ENCODE peak calls at places on chromosomes 7 and 10, in six cellular contexts. I, W, D, T, M and S are unnamed samples.
A peak's percentile ranks its signal among the peaks of the same experiment; 100 is the strongest.

GRCh38 chr7:132125872-132126595 is 450.2 kb downstream of the PLXNA4 start:
- DNase-seq in I (no peak), W (no peak), D (no peak), T (no peak), M (no peak), S (no peak)

GRCh38 chr7:134452419-134452827 is 6.5 kb downstream of the AKR1B1 start:
- DNase-seq in M (no peak), T (no peak), D (no peak), W (no peak), I (no peak), S (no peak)

GRCh38 chr10:110360857-110361474 is 56.2 kb upstream of the SMNDC1 start:
- DNase-seq in W (peak; percentile 20), T (no peak), I (no peak), M (no peak), D (no peak), S (no peak)

GRCh38 chr10:69065406-69066361 is 22.2 kb upstream of the SRGN start:
- DNase-seq in D (no peak), W (no peak), M (no peak), T (no peak), I (no peak), S (no peak)

GRCh38 chr7:50666124-50666496 is 100.9 kb upstream of the DDC start:
- DNase-seq in T (no peak), D (no peak), M (no peak), I (no peak), W (no peak), S (no peak)

GRCh38 chr10:131777921-131778320 is 122.9 kb upstream of the PPP2R2D start:
- DNase-seq in W (no peak), D (no peak), I (no peak), T (no peak), M (no peak), S (no peak)

GRCh38 chr10:110723224-110723891 is 79.2 kb downstream of the RBM20 start:
- DNase-seq in W (no peak), I (no peak), T (no peak), D (no peak), M (no peak), S (no peak)

GRCh38 chr7:54985405-54986360 is 33.1 kb upstream of the EGFR start:
- DNase-seq in I (no peak), D (no peak), M (no peak), T (peak; percentile 42), W (no peak), S (no peak)

GRCh38 chr7:142459557-142459963 is 201.7 kb upstream of the PRSS58 start:
- DNase-seq in D (peak; percentile 77), M (no peak), W (peak; percentile 71), T (peak; percentile 25), I (no peak), S (no peak)

DNA sequence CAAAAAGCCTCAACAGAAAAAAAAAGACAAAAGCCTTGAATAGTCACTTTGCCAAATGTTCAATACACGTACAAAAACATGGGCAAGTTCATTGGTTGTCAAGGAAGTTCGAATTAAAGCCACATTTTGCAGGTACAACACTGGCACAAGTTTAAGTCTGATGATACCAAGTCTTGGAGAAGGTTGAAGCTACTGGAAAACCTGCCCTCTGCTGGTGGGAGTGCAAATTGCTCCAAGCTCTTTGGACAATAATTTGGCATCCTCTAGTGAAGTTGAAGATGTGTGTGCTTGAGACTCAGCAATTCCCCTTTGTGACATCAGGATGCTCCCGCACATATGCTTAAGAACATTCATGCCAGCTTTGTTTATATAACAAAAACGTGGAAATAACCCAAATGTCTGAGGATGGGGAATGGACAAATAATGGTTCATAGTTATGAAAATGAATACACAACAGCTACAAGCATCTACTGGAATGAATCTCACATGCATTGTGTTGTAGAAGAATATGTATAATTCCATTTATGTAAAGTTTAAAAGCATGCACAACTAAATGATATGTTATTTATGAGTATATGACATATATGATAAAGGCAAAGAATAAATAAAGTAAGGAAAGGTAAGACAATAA is 120.0 kb upstream of the PLPP4 start:
- DNase-seq in W (peak; percentile 78), T (peak; percentile 33), M (no peak), D (peak; percentile 32), I (peak; percentile 25), S (peak; percentile 78)
- TF ChIP-seq CREB1 in W (no peak), T (no peak), M (no peak), D (no peak), I (no peak), S (no peak)

GRCh38 chr10:6024334-6024682 is 37.9 kb downstream of the IL2RA start:
- DNase-seq in I (no peak), T (no peak), D (no peak), W (no peak), M (no peak), S (no peak)
- TF ChIP-seq CREB1 in I (no peak), T (no peak), D (no peak), W (no peak), M (no peak), S (no peak)

DNA sequence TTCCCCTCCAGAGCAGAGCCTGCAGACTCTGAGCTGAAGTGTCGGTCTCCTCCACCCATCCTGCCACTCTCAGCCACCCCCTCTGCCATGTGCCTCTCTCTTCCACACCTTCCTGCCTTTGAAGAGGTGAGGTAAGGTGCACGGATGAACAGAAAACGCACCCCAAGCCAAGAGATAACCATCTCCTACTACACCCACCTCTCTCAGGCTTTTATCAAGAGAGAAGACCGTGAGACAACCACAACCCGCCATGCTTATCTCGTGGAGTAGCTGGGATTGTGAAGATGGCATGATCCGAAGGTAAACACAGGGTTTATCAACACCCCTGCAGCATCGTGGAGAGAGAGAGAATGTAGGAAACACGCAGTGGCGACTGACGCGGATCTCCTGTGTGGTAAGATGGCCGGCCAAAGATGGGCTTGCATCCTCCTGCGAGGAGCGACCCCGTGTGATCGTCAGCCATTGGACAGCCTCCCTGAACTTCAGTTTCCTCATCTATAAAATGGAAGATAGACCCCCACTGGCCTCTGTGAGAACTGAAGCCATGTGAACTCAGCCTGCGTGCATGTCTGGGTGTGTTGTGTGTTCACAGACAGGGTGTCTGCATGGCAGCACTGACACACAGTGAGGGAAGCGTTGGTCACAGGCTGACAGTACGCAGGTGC is 219.0 kb downstream of the DIP2C start:
- DNase-seq in I (no peak), M (no peak), D (no peak), T (no peak), W (no peak), S (no peak)
- TF ChIP-seq CREB1 in I (no peak), M (no peak), D (no peak), T (no peak), W (no peak), S (no peak)

DNA sequence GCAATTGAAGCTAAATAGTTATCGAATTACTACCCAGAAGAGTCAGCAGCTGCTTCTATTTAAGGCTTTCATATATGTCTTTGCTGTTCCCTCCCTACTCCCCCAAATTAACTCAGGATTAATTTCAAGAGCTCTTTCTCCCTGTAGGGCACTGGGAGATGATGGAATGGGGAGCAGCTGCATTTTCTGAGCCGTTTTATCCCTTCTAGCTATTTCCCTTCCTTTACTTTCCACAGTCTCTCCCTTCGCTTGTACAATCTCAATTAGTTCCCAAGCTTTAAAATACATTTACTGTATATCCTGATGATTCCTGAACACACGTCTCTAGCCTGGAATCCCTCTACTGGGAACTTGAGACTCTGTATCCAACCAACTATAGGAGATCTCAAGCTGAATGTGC is 19.8 kb upstream of the TSPAN12 start:
- DNase-seq in T (no peak), I (no peak), D (no peak), W (no peak), M (no peak), S (no peak)
- TF ChIP-seq CREB1 in T (no peak), I (no peak), D (no peak), W (no peak), M (no peak), S (no peak)

DNA sequence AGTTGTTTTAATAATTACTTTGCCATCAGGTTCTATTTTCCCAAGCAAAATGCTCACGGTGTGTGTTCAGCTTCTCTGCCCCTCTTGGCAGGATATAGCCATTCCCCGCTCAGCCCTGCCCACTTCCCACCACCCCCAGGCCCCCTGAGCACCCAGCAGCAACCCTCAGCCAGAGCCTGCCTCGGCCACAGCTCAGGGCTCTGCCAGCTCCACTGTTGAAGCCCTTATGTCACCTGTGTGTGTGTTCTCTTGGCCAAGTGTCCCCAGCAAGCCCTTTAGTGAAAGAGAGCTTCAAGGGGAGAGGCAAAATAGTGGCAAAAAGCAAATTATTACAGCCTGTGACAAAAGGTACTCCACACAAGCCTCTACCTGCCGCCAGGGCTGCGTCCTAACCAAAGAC is 275.3 kb downstream of the ADARB2 start:
- DNase-seq in D (no peak), M (no peak), I (no peak), W (no peak), T (no peak), S (no peak)
- TF ChIP-seq CREB1 in D (no peak), M (no peak), I (no peak), W (no peak), T (no peak), S (no peak)

DNA sequence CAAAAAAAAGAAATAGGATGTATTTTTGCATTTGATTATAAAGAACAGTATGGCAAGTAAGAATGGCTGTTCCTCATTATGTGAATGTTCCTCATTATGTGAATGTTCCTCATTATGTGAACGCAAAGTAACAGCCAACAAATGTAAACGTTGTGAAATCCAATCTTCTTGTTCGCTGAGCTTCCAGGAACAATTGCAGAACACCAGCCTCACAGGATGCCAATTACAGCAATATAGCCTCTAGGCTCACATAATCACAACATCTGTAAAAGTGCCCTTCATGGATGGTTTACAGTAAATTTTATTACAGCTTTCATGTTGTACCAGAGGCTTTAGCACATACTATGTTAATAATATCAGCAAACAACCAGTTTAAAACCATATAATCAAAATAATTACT is 71.6 kb downstream of the THSD7A start:
- DNase-seq in W (no peak), D (no peak), I (no peak), M (no peak), T (no peak), S (no peak)
- TF ChIP-seq CREB1 in W (no peak), D (no peak), I (no peak), M (no peak), T (no peak), S (no peak)

GRCh38 chr7:4764402-4765007 is 10.9 kb upstream of the AP5Z1 start:
- DNase-seq in T (no peak), M (no peak), W (no peak), D (no peak), I (no peak), S (no peak)
- TF ChIP-seq CREB1 in T (no peak), M (no peak), W (no peak), D (no peak), I (no peak), S (no peak)